ENCODE peak calls at places on chromosomes 7 and 10, in five cellular contexts. O is DMS79; Z is NCI-H1417 treated with DMSO at 0.1 percent for 48 hours; B is stimulated activated CD4-positive, alpha-beta T cell treated with anti-CD3 and anti-CD28 coated beads, Interleukin-4, amount 100 ng/mL, for 48 hours; C is anterior cingulate cortex. W is an unnamed sample.

GRCh38 chr7:139992353-139993054 is 70.2 kb downstream of the PARP12 start:
- DNase-seq in O (peak), Z (no peak), B (no peak), C (no peak), W (no peak)

GRCh38 chr7:125775319-125775718 is 845.7 kb upstream of the POT1 start:
- DNase-seq in O (peak), Z (no peak), B (no peak), C (no peak), W (no peak)

GRCh38 chr7:129101746-129102145 is 42.8 kb upstream of the TSPAN33 start:
- DNase-seq in O (no peak), Z (no peak), B (no peak), C (no peak), W (no peak)

GRCh38 chr7:114795475-114795874 is 126.4 kb upstream of the MDFIC start:
- DNase-seq in O (no peak), Z (no peak), B (no peak), C (no peak), W (no peak)

GRCh38 chr7:44454348-44454747 is 36.1 kb downstream of the NUDCD3 start:
- DNase-seq in O (no peak), Z (no peak), B (no peak), C (no peak), W (no peak)

GRCh38 chr10:75107756-75108683 is 3.4 kb upstream of the SAMD8 start:
- DNase-seq in O (no peak), Z (no peak), B (no peak), C (no peak), W (no peak)

GRCh38 chr7:135822396-135822795 is 73.8 kb upstream of the FAM180A start:
- DNase-seq in O (no peak), Z (no peak), B (no peak), C (no peak), W (no peak)

GRCh38 chr10:118551535-118552100 is 43.8 kb downstream of the PRLHR start:
- DNase-seq in O (no peak), Z (no peak), B (no peak), C (no peak), W (no peak)

GRCh38 chr7:77982926-77983550 is 184.5 kb downstream of the PHTF2 start:
- DNase-seq in O (no peak), Z (no peak), B (peak), C (no peak), W (no peak)

GRCh38 chr7:124390301-124390700 is 357.4 kb upstream of the TMEM229A start:
- DNase-seq in O (no peak), Z (no peak), B (no peak), C (no peak), W (no peak)

GRCh38 chr7:156038345-156038744 is 226.1 kb upstream of the SHH start:
- DNase-seq in O (no peak), Z (no peak), B (no peak), C (no peak), W (no peak)

GRCh38 chr7:137820677-137821420 is 25.9 kb downstream of the DGKI start:
- DNase-seq in O (peak), Z (no peak), B (no peak), C (no peak), W (peak)

GRCh38 chr7:66419210-66419609 is 209.5 kb upstream of the KCTD7 start:
- DNase-seq in O (no peak), Z (no peak), B (no peak), C (no peak), W (no peak)

GRCh38 chr7:148563583-148564274 is 26.8 kb upstream of the C7orf33 start:
- DNase-seq in O (no peak), Z (no peak), B (no peak), C (no peak), W (no peak)

GRCh38 chr10:122419890-122420623 is 34.4 kb upstream of the ARMS2 start:
- DNase-seq in O (no peak), Z (no peak), B (no peak), C (no peak), W (peak)

GRCh38 chr7:44581426-44581906 is 565 bp downstream of the TMED4 start:
- DNase-seq in O (peak), Z (no peak), B (peak), C (no peak), W (no peak)

GRCh38 chr10:89064764-89065163 is 74.2 kb downstream of the FAS start:
- DNase-seq in O (no peak), Z (no peak), B (no peak), C (no peak), W (no peak)

GRCh38 chr10:51786016-51786683 is 86.8 kb upstream of the CSTF2T start:
- DNase-seq in O (no peak), Z (no peak), B (no peak), C (no peak), W (no peak)

GRCh38 chr7:73721237-73721848 is 1.9 kb upstream of the STX1A start:
- DNase-seq in O (peak), Z (no peak), B (no peak), C (peak), W (no peak)

GRCh38 chr7:157394246-157395191 is 57.7 kb downstream of the DNAJB6 start:
- DNase-seq in O (no peak), Z (no peak), B (no peak), C (no peak), W (no peak)

W was measured in GM04503.